ENCODE peak calls at places on chromosome 11, in nine cellular contexts. Y is NCI-H2081; J is glutamatergic neuron; G is prostate gland; W is fibroblast of pulmonary artery; K is activated CD4-positive, alpha-beta T cell treated with anti-CD3 and anti-CD28 coated beads, Interleukin-2, amount 50 U/mL, for 1 hour; S is activated naive CD4-positive, alpha-beta T cell treated with Interleukin-2 at 50 U/mL for 16 hours; C is MCF 10A; X is NCI-H2029. H is an unnamed sample.

GRCh38 chr11:114134870-114135269 is 75.4 kb downstream of the ZBTB16 start:
- DNase-seq in X (no peak), J (no peak), Y (no peak), G (no peak), W (peak), C (peak), S (no peak), K (no peak), H (peak)

GRCh38 chr11:95231881-95232605 is 1.0 kb upstream of the SESN3 start:
- DNase-seq in S (peak), C (peak), X (peak), K (peak), W (peak), Y (peak), J (peak), G (peak), H (no peak)

GRCh38 chr11:15199693-15200092 is 85.0 kb downstream of the INSC start:
- DNase-seq in X (peak), K (no peak), Y (no peak), S (no peak), C (peak), G (no peak), J (no peak), W (no peak), H (peak)

GRCh38 chr11:110098645-110099044 is 5.5 kb downstream of the ZC3H12C start:
- DNase-seq in K (no peak), S (no peak), C (no peak), W (no peak), J (no peak), Y (no peak), G (no peak), X (no peak), H (no peak)

GRCh38 chr11:117823941-117824420 is 563 bp downstream of the FXYD2 start:
- DNase-seq in J (peak), S (no peak), Y (no peak), W (peak), C (no peak), G (no peak), X (no peak), K (no peak), H (no peak)

GRCh38 chr11:75425422-75425821 is 7.6 kb downstream of the KLHL35 start:
- DNase-seq in S (no peak), Y (no peak), K (no peak), G (no peak), J (no peak), W (no peak), X (no peak), C (no peak), H (no peak)

GRCh38 chr11:117473692-117474091 is 146.0 kb downstream of the CEP164 start:
- DNase-seq in S (no peak), Y (peak), W (no peak), J (no peak), C (no peak), G (no peak), K (no peak), X (peak), H (peak)

GRCh38 chr11:473975-474785 is 24.1 kb downstream of the PTDSS2 start:
- DNase-seq in J (peak), X (no peak), K (no peak), Y (no peak), W (no peak), C (no peak), G (no peak), S (no peak), H (no peak)